ENCODE peak calls at places on chromosomes 13 and 19, in four cellular contexts. M is natural killer cell treated with Interleukin-12 subunit alpha and Interleukin-12 subunit beta and Interleukin-15 and Interleukin-18, amount 100 ng/mL, for 72 hours; N is uterus; I is OCI-LY7. E is an unnamed sample.
A peak's percentile ranks its signal among the peaks of the same experiment; 100 is the strongest.

GRCh38 chr19:16527971-16528521 is 14.2 kb downstream of the CHERP start:
- DNase-seq in M (no peak), N (no peak), I (peak; percentile 37), E (no peak)

GRCh38 chr19:22617614-22618325 is 16.4 kb upstream of the ZNF492 start:
- DNase-seq in M (no peak), N (no peak), I (no peak), E (no peak)

GRCh38 chr13:110712081-110712848 is 1.2 kb upstream of the ING1 start:
- DNase-seq in M (peak; percentile 89), N (peak; percentile 84), I (peak; percentile 88), E (peak; percentile 89)

GRCh38 chr19:34220472-34221063 is 33.8 kb upstream of the GARRE1 start:
- DNase-seq in M (no peak), N (peak; percentile 48), I (peak; percentile 73), E (peak; percentile 73)

GRCh38 chr19:41222240-41222639 is 3.2 kb downstream of the AXL start:
- DNase-seq in M (no peak), N (no peak), I (no peak), E (no peak)

GRCh38 chr13:38674208-38674607 is 12.7 kb upstream of the FREM2 start:
- DNase-seq in M (no peak), N (no peak), I (no peak), E (no peak)

GRCh38 chr13:48585456-48585840 is 52.6 kb upstream of the RCBTB2 start:
- DNase-seq in M (no peak), N (peak; percentile 37), I (no peak), E (peak; percentile 67)

GRCh38 chr13:27770809-27771208 is 21.5 kb upstream of the GSX1 start:
- DNase-seq in M (no peak), N (no peak), I (peak; percentile 57), E (no peak)

GRCh38 chr13:40897058-40897457 is 107.6 kb downstream of the SLC25A15 start:
- DNase-seq in M (no peak), N (no peak), I (no peak), E (no peak)

GRCh38 chr13:50208826-50209335 is 193.6 kb downstream of the KCNRG start:
- DNase-seq in M (no peak), N (no peak), I (peak; percentile 45), E (peak; percentile 68)

GRCh38 chr19:45947926-45948325 is 25.7 kb downstream of the NOVA2 start:
- DNase-seq in M (no peak), N (no peak), I (no peak), E (no peak)

GRCh38 chr13:43470610-43471009 is 316.2 kb downstream of the ENOX1 start:
- DNase-seq in M (no peak), N (no peak), I (no peak), E (no peak)

GRCh38 chr13:104196611-104197010 is 1130.4 kb upstream of the SLC10A2 start:
- DNase-seq in M (no peak), N (no peak), I (no peak), E (no peak)

GRCh38 chr13:110711778-110712070 is 1.8 kb upstream of the ING1 start:
- DNase-seq in M (no peak), N (no peak), I (no peak), E (no peak)

GRCh38 chr13:34349091-34349722 is 531.3 kb downstream of the RFC3 start:
- DNase-seq in M (no peak), N (peak; percentile 44), I (no peak), E (peak; percentile 86)

GRCh38 chr13:97397267-97397666 is 36.7 kb upstream of the RAP2A start:
- DNase-seq in M (no peak), N (no peak), I (no peak), E (no peak)